ENCODE peak calls at places on chromosome 6, in nine cellular contexts. Q is uterus; D is ovary; F is dorsolateral prefrontal cortex; J is CD8-positive, alpha-beta T cell; R is heart left ventricle; E is tibial artery; B is heart right ventricle; W is cardiac muscle cell. G is an unnamed sample.

GRCh38 chr6:73665686-73666319 is 12.0 kb upstream of the SLC17A5 start:
- DNase-seq in Q (no peak), D (no peak), F (no peak), J (no peak), R (no peak), E (no peak), B (no peak), W (no peak), G (no peak)

GRCh38 chr6:107116328-107116892 is 1.1 kb upstream of the BEND3 start:
- DNase-seq in Q (no peak), D (no peak), F (no peak), J (peak), R (no peak), E (no peak), B (no peak), W (peak), G (no peak)

GRCh38 chr6:149907317-149907716 is 9.4 kb upstream of the RAET1E start:
- DNase-seq in Q (no peak), D (no peak), F (no peak), J (no peak), R (no peak), E (no peak), B (no peak), W (no peak), G (no peak)

GRCh38 chr6:145148392-145149175 is 586.7 kb downstream of the EPM2A start:
- DNase-seq in Q (no peak), D (no peak), F (no peak), J (no peak), R (peak), E (no peak), B (peak), W (no peak), G (no peak)

GRCh38 chr6:79737172-79737571 is 106.0 kb downstream of the SH3BGRL2 start:
- DNase-seq in Q (no peak), D (no peak), F (no peak), J (no peak), R (no peak), E (no peak), B (no peak), W (no peak), G (no peak)

GRCh38 chr6:131281471-131282270 is 146.4 kb downstream of the AKAP7 start:
- DNase-seq in Q (no peak), D (no peak), F (peak), J (peak), R (peak), E (peak), B (no peak), W (peak), G (no peak)

GRCh38 chr6:30075987-30076311 is 380 bp upstream of the RNF39 start:
- DNase-seq in Q (no peak), D (no peak), F (no peak), J (no peak), R (no peak), E (no peak), B (no peak), W (no peak), G (no peak)

GRCh38 chr6:7881765-7882500 is 28.7 kb downstream of the TXNDC5 start:
- DNase-seq in Q (no peak), D (no peak), F (no peak), J (no peak), R (no peak), E (no peak), B (no peak), W (no peak), G (no peak)

GRCh38 chr6:70315096-70315751 is 12.3 kb upstream of the COL9A1 start:
- DNase-seq in Q (no peak), D (no peak), F (no peak), J (no peak), R (no peak), E (no peak), B (no peak), W (no peak), G (no peak)

GRCh38 chr6:7050911-7051779 is 56.6 kb upstream of the RREB1 start:
- DNase-seq in Q (peak), D (peak), F (no peak), J (peak), R (peak), E (peak), B (peak), W (peak), G (no peak)

GRCh38 chr6:5697508-5697907 is 309.2 kb downstream of the NRN1 start:
- DNase-seq in Q (no peak), D (no peak), F (no peak), J (no peak), R (no peak), E (no peak), B (no peak), W (no peak), G (no peak)

GRCh38 chr6:50818673-50819072 is at the start of gene TFAP2B:
- DNase-seq in Q (no peak), D (no peak), F (no peak), J (no peak), R (no peak), E (no peak), B (no peak), W (no peak), G (no peak)

GRCh38 chr6:50815436-50816114 is 3.1 kb upstream of the TFAP2B start:
- DNase-seq in Q (no peak), D (no peak), F (no peak), J (no peak), R (no peak), E (no peak), B (no peak), W (no peak), G (no peak)

GRCh38 chr6:50817638-50817950 is 1.1 kb upstream of the TFAP2B start:
- DNase-seq in Q (no peak), D (no peak), F (no peak), J (no peak), R (no peak), E (no peak), B (no peak), W (no peak), G (no peak)

GRCh38 chr6:50816115-50816675 is 2.5 kb upstream of the TFAP2B start:
- DNase-seq in Q (no peak), D (peak), F (no peak), J (peak), R (peak), E (peak), B (peak), W (peak), G (peak)

DNA sequence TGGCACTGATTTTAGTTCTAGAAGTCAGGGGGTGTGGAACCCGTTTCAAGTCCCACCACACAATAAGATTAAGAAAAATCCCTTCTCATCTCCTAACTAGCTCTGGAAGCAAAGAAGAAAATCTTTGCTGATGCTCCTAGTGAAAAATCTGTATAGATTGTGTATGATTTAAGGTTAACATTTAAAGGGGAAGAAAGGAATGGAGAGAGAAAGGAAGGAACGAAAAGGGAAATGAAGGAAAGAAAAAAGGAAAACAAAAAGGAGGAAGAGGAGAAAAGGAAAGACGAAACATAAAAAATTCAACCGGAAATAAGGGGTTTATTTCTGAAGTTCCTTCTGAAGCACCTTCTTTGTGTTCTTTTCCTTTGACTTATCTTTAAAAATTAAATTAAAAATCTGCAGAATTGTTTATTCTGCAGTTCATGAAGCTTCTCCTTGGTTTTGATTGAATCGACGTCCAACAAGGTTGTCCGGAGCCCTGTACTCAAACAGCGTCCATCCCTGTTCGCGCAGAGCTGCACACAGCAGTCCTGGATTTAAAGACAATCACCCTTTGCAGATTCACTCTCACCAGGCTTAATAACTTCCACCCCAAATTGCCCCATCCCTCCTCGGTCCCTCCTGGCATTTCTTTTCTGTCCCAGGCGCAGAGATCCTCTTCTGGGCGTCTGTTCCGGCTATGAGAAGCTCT is 1.6 kb upstream of the TFAP2B start:
- DNase-seq in Q (no peak), D (no peak), F (no peak), J (no peak), R (no peak), E (no peak), B (no peak), W (no peak), G (no peak)
- H3K4me3 ChIP-seq in Q (no peak), D (no peak), F (no peak), J (no peak), R (no peak), E (no peak), B (no peak), W (no peak), G (no peak)

GRCh38 chr6:81606965-81607381 is 145.5 kb downstream of the TENT5A start:
- DNase-seq in Q (no peak), D (no peak), F (no peak), J (no peak), R (no peak), E (no peak), B (no peak), W (no peak), G (no peak)
- TF ChIP-seq CTCF in Q (no peak), D (no peak), F (no peak), J (no peak), R (no peak), E (no peak), B (no peak), W (no peak), G (no peak)

DNA sequence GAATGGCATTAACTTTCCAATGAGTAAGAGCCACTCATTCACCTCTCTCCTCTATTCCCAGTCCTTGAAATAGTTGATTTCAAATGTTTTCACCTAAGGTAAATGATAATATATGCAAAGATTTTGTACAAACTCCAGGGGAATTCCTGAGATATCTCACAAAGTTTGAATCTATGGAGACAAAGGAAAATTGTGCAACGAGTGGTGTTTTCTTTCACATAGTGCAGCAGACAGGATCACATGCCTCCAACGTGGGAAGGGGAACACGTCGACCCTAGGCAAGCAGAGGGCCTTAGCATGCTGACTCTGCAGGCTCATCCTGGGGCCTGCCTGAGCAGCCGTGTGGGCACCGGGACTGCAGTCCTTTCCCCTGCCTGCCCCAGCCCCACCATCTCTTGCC is 195.6 kb upstream of the THBS2 start:
- DNase-seq in Q (no peak), D (no peak), F (no peak), J (no peak), R (no peak), E (no peak), B (no peak), W (no peak), G (no peak)
- H3K4me3 ChIP-seq in Q (no peak), D (no peak), F (no peak), J (no peak), R (no peak), E (no peak), B (no peak), W (no peak), G (no peak)

DNA sequence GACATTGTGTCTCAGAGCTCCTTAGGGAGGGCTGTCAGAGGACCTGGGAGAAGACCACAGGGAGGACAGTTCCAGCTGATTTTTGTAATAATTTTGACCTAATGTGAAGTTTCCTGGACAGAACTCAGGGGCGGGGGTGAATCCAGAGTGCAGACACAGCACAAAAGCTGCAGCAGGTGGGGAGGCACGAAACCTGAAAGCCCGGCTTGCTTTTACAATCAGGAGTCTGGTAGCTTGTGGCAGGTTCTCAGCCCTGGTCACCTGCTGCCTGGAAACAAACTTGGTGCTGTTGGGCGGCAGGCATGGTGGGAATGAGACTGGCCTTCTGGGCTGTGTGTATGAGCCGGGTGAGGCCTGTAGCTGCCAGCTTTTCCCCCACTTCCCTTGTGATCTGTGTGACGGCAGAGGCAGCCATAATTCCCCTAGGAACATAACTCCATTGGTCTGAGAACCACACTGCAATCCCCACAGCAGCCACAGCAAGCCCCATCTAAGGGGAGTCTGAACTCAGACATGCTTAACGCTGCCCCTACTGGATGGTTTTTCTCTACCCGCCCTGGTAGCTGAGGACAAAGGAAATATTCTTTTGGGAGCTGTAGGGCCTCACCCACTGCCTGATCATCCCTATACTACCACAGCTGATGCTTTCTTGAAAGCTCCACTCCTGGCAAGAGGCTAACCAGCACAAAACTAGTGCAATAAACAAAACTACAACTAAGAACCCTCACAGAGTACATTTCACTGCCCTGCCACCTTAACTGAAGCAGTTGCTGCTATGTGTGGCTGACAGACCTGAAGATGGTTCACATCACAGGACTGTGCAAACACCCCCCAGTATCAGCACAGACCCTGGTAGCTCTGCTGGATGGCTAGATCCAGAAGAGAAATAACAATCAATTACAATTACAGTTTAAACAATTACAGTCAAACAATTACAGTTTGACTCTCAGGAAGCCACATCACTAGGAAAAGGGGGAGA is 1055.1 kb upstream of the GJE1 start:
- DNase-seq in Q (no peak), D (no peak), F (no peak), J (no peak), R (no peak), E (no peak), B (no peak), W (peak), G (no peak)
- TF ChIP-seq CTCF in Q (no peak), D (no peak), F (no peak), J (no peak), R (no peak), E (no peak), B (no peak), W (peak), G (peak)